ENCODE peak calls at places on chromosomes 3 and 15, in ten cellular contexts. M is tibial nerve; G is fibroblast of lung; J is upper lobe of right lung; O is left ventricle myocardium inferior; A is colonic mucosa; E is Peyer's patch; S is lung; V is right atrium auricular region; Q is effector memory CD4-positive, alpha-beta T cell. N is an unnamed sample.
A peak's percentile ranks its signal among the peaks of the same experiment; 100 is the strongest.

GRCh38 chr15:74131618-74132191 is 1.3 kb downstream of the ISLR2 start:
- DNase-seq in G (no peak), V (no peak), M (no peak), E (no peak), J (no peak), O (no peak), A (no peak), S (no peak), Q (no peak), N (no peak)

GRCh38 chr3:74145277-74145676 is 469.2 kb downstream of the CNTN3 start:
- DNase-seq in Q (no peak), E (no peak), G (no peak), O (no peak), A (no peak), V (no peak), J (no peak), S (no peak), M (no peak), N (no peak)

GRCh38 chr15:90343391-90343790 is 8.7 kb upstream of the ZNF774 start:
- DNase-seq in J (no peak), V (peak; percentile 60), A (no peak), G (peak; percentile 47), S (no peak), M (no peak), O (no peak), E (no peak), Q (no peak), N (no peak)

GRCh38 chr3:40487172-40487571 is 10.2 kb downstream of the ZNF619 start:
- DNase-seq in V (no peak), J (no peak), S (no peak), O (no peak), Q (no peak), E (no peak), A (no peak), G (no peak), M (no peak), N (no peak)

GRCh38 chr3:131326307-131326706 is 55.3 kb upstream of the NUDT16 start:
- DNase-seq in J (no peak), S (no peak), G (peak; percentile 41), M (no peak), O (no peak), Q (no peak), V (no peak), E (no peak), A (no peak), N (no peak)

GRCh38 chr15:90266061-90266431 is 574 bp downstream of the NGRN start:
- DNase-seq in O (no peak), S (no peak), V (no peak), M (peak; percentile 31), G (peak; percentile 45), J (peak; percentile 72), A (peak; percentile 60), Q (peak; percentile 32), E (peak; percentile 54), N (peak; percentile 35)

GRCh38 chr15:30827625-30828303 is 76.0 kb upstream of the FAN1 start:
- DNase-seq in G (no peak), J (no peak), E (no peak), M (no peak), S (no peak), O (no peak), Q (no peak), V (no peak), A (no peak), N (no peak)

GRCh38 chr3:109351231-109351630 is 13.9 kb upstream of the DPPA4 start:
- DNase-seq in M (no peak), A (no peak), G (no peak), J (no peak), O (no peak), Q (no peak), S (no peak), V (no peak), E (no peak), N (no peak)

GRCh38 chr3:32780735-32781210 is 37.0 kb upstream of the TRIM71 start:
- DNase-seq in A (peak; percentile 48), S (peak; percentile 51), O (peak; percentile 39), G (peak; percentile 55), M (peak; percentile 6), V (peak; percentile 58), Q (peak; percentile 2), E (peak; percentile 15), J (peak; percentile 85), N (peak; percentile 18)

GRCh38 chr15:100170280-100170654 is 171.5 kb downstream of the ADAMTS17 start:
- DNase-seq in V (no peak), J (no peak), O (no peak), E (no peak), G (no peak), M (no peak), A (no peak), Q (no peak), S (no peak), N (no peak)

GRCh38 chr15:44968475-44968874 is 12.0 kb downstream of the TERB2 start:
- DNase-seq in V (no peak), M (no peak), O (no peak), G (no peak), Q (no peak), A (no peak), J (no peak), S (no peak), E (no peak), N (no peak)

DNA sequence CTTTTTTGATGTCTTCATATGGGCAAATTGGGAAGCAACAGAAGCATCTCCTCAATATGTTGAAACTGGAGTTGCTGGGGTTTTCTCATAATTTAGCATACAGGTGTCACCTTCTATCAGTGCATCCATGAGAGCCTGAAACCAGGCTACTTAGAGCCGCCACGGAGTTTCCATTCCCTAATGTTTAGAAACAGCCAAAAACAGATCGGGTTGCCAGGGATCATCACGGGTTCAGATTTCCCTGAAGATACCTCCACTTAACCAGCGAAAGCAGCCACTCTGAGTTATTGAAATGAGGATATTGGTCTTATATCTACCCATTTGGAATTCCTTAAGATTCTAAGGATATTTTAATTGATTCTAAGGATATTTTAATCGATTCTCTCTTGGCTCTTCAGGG is 14.5 kb downstream of the TERB2 start:
- DNase-seq in G (no peak), M (no peak), V (no peak), O (no peak), J (no peak), A (no peak), S (no peak), Q (no peak), E (no peak), N (no peak)
- H3K36me3 ChIP-seq in G (no peaks in the 10 kb centered on the region), M (no peaks in the 10 kb centered on the region), V (no peaks in the 10 kb centered on the region), O (no peaks in the 10 kb centered on the region), J (no peaks in the 10 kb centered on the region), A (no peaks in the 10 kb centered on the region), S (no peaks in the 10 kb centered on the region), Q (no peaks in the 10 kb centered on the region), E (no peaks in the 10 kb centered on the region), N (no peaks in the 10 kb centered on the region)

DNA sequence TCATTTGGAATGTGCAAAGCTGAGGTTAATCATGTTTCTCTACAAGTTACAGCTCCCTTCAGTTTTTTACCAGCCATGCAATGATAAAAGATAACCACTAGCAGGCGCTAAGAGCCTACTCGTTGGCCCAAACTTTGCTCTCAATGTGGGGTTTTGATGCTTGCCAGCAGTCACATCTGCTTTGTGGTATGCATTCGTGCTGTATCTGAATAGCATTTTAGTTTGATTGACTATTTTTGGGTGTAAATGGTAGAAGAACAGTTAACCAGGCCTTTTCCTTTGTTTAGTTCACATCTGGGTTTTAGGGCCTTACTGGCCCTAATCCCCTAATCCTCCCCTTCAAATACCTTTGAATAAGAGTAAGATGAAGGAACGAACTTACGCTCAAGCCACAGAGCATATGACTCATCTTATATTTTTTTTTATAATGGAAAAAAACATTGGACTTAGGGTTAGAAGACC is 4.4 kb upstream of the CLDN11 start:
- DNase-seq in G (peak; percentile 88), S (no peak), V (no peak), Q (no peak), O (no peak), J (no peak), M (peak; percentile 28), A (no peak), E (no peak), N (peak; percentile 23)
- H3K27ac ChIP-seq in G (peak overlapping the region; percentile 61), S (no peak overlapping the region), V (no peak overlapping the region), Q (no peak overlapping the region), O (no peak overlapping the region), J (no peak overlapping the region), M (no peak overlapping the region), A (no peak overlapping the region), E (no peak overlapping the region), N (no peak overlapping the region)

GRCh38 chr3:129181834-129182233 is 1.9 kb downstream of the CNBP start:
- DNase-seq in O (no peak), G (no peak), S (no peak), E (no peak), A (no peak), M (no peak), Q (no peak), V (no peak), J (no peak), N (no peak)
- H3K4me3 ChIP-seq in O (peak overlapping the region; percentile 99), G (peak overlapping the region; percentile 98), S (no peak overlapping the region), E (peak overlapping the region; percentile 91), A (peak overlapping the region; percentile 89), M (peak overlapping the region; percentile 86), Q (peak overlapping the region; percentile 98), V (peak overlapping the region; percentile 99), J (peak overlapping the region; percentile 97), N (peak overlapping the region; percentile 80)

GRCh38 chr3:57661404-57661803 is 31.5 kb downstream of the DENND6A start:
- DNase-seq in Q (no peak), A (no peak), G (no peak), M (no peak), O (no peak), S (no peak), J (no peak), V (no peak), E (no peak), N (no peak)

GRCh38 chr3:57655727-57656126 is 37.1 kb downstream of the DENND6A start:
- DNase-seq in A (no peak), G (no peak), J (no peak), M (no peak), O (no peak), E (no peak), Q (no peak), S (no peak), V (no peak), N (no peak)

GRCh38 chr3:57659004-57659672 is 33.7 kb downstream of the DENND6A start:
- DNase-seq in A (no peak), J (no peak), O (no peak), Q (no peak), M (no peak), V (no peak), G (no peak), S (no peak), E (no peak), N (no peak)

GRCh38 chr3:57654214-57654613 is 38.7 kb downstream of the DENND6A start:
- DNase-seq in S (no peak), Q (no peak), A (no peak), J (no peak), O (no peak), M (no peak), G (no peak), E (no peak), V (no peak), N (no peak)

GRCh38 chr3:57659810-57660439 is 33.0 kb downstream of the DENND6A start:
- DNase-seq in A (no peak), Q (no peak), M (no peak), G (no peak), S (no peak), V (no peak), E (no peak), O (no peak), J (no peak), N (no peak)
- H3K36me3 ChIP-seq in A (no peaks in the 10 kb centered on the region), Q (peaks cover 44% of the 10 kb centered on the region), M (no peaks in the 10 kb centered on the region), G (no peaks in the 10 kb centered on the region), S (peaks cover 8% of the 10 kb centered on the region), V (peaks cover 60% of the 10 kb centered on the region), E (no peaks in the 10 kb centered on the region), O (peaks cover 83% of the 10 kb centered on the region), J (peaks cover 86% of the 10 kb centered on the region), N (peaks cover 19% of the 10 kb centered on the region)

GRCh38 chr3:53140575-53141467 is 10.6 kb upstream of the RFT1 start:
- DNase-seq in S (no peak), O (no peak), G (peak; percentile 38), Q (no peak), J (peak; percentile 27), V (no peak), M (no peak), A (no peak), E (no peak), N (no peak)
- H3K27ac ChIP-seq in S (no peak overlapping the region), O (no peak overlapping the region), G (peak overlapping the region; percentile 13), Q (no peak overlapping the region), J (no peak overlapping the region), V (no peak overlapping the region), M (no peak overlapping the region), A (no peak overlapping the region), E (no peak overlapping the region), N (no peak overlapping the region)

N was measured in thyroid gland.